ENCODE peak calls at places on chromosomes 4 and X, in seven cellular contexts. One of them, this sample, is unnamed.

GRCh38 chrX:110915579-110915978 is 120.0 kb upstream of the CHRDL1 start:
- DNase-seq in CD8-positive, alpha-beta T cell: no peak
- DNase-seq in endothelial cell: no peak
- DNase-seq in GM20000: no peak
- DNase-seq in HepG2: no peak
- DNase-seq in MCF 10A: no peak
- DNase-seq in fibroblast of pulmonary artery: no peak
- DNase-seq in this sample: no peak

GRCh38 chr4:7342581-7343352 is 92.0 kb downstream of the PSAPL1 start:
- DNase-seq in CD8-positive, alpha-beta T cell: no peak
- DNase-seq in endothelial cell: no peak
- DNase-seq in GM20000: no peak
- DNase-seq in HepG2: no peak
- DNase-seq in MCF 10A: no peak
- DNase-seq in fibroblast of pulmonary artery: no peak
- DNase-seq in this sample: no peak

GRCh38 chr4:121769341-121769740 is 4.4 kb upstream of the SMIM43 start:
- DNase-seq in CD8-positive, alpha-beta T cell: no peak
- DNase-seq in endothelial cell: no peak
- DNase-seq in GM20000: no peak
- DNase-seq in HepG2: no peak
- DNase-seq in MCF 10A: no peak
- DNase-seq in fibroblast of pulmonary artery: no peak
- DNase-seq in this sample: no peak

GRCh38 chrX:153626863-153627674 is 19.9 kb upstream of the DUSP9 start:
- DNase-seq in CD8-positive, alpha-beta T cell: no peak
- DNase-seq in endothelial cell: no peak
- DNase-seq in GM20000: no peak
- DNase-seq in HepG2: peak
- DNase-seq in MCF 10A: no peak
- DNase-seq in fibroblast of pulmonary artery: no peak
- DNase-seq in this sample: no peak

GRCh38 chr4:113212613-113213012 is 163.2 kb downstream of the ANK2 start:
- DNase-seq in CD8-positive, alpha-beta T cell: no peak
- DNase-seq in endothelial cell: no peak
- DNase-seq in GM20000: no peak
- DNase-seq in HepG2: no peak
- DNase-seq in MCF 10A: no peak
- DNase-seq in fibroblast of pulmonary artery: no peak
- DNase-seq in this sample: no peak

GRCh38 chr4:1728061-1728980 is 7.0 kb downstream of the TACC3 start:
- DNase-seq in CD8-positive, alpha-beta T cell: no peak
- DNase-seq in endothelial cell: no peak
- DNase-seq in GM20000: no peak
- DNase-seq in HepG2: no peak
- DNase-seq in MCF 10A: no peak
- DNase-seq in fibroblast of pulmonary artery: no peak
- DNase-seq in this sample: no peak

GRCh38 chrX:74251006-74251930 is 52.7 kb upstream of the ZCCHC13 start:
- DNase-seq in CD8-positive, alpha-beta T cell: no peak
- DNase-seq in endothelial cell: no peak
- DNase-seq in GM20000: no peak
- DNase-seq in HepG2: peak
- DNase-seq in MCF 10A: peak
- DNase-seq in fibroblast of pulmonary artery: peak
- DNase-seq in this sample: no peak

GRCh38 chrX:38277802-38278201 is 49.5 kb downstream of the RPGR start:
- DNase-seq in CD8-positive, alpha-beta T cell: no peak
- DNase-seq in endothelial cell: no peak
- DNase-seq in GM20000: no peak
- DNase-seq in HepG2: peak
- DNase-seq in MCF 10A: no peak
- DNase-seq in fibroblast of pulmonary artery: no peak
- DNase-seq in this sample: no peak

GRCh38 chrX:39008554-39008953 is 207.3 kb downstream of the MID1IP1 start:
- DNase-seq in CD8-positive, alpha-beta T cell: no peak
- DNase-seq in endothelial cell: no peak
- DNase-seq in GM20000: no peak
- DNase-seq in HepG2: no peak
- DNase-seq in MCF 10A: no peak
- DNase-seq in fibroblast of pulmonary artery: no peak
- DNase-seq in this sample: no peak

GRCh38 chr4:8162625-8163024 is 4.0 kb upstream of the ABLIM2 start:
- DNase-seq in CD8-positive, alpha-beta T cell: no peak
- DNase-seq in endothelial cell: no peak
- DNase-seq in GM20000: no peak
- DNase-seq in HepG2: no peak
- DNase-seq in MCF 10A: no peak
- DNase-seq in fibroblast of pulmonary artery: no peak
- DNase-seq in this sample: peak

GRCh38 chr4:7120341-7120740 is 52.5 kb upstream of the GRPEL1 start:
- DNase-seq in CD8-positive, alpha-beta T cell: no peak
- DNase-seq in endothelial cell: no peak
- DNase-seq in GM20000: no peak
- DNase-seq in HepG2: no peak
- DNase-seq in MCF 10A: no peak
- DNase-seq in fibroblast of pulmonary artery: no peak
- DNase-seq in this sample: no peak

GRCh38 chr4:38210396-38211114 is 250.4 kb downstream of the PTTG2 start:
- DNase-seq in CD8-positive, alpha-beta T cell: no peak
- DNase-seq in endothelial cell: no peak
- DNase-seq in GM20000: no peak
- DNase-seq in HepG2: no peak
- DNase-seq in MCF 10A: no peak
- DNase-seq in fibroblast of pulmonary artery: peak
- DNase-seq in this sample: no peak

GRCh38 chr4:128553665-128554515 is 255.6 kb upstream of the JADE1 start:
- DNase-seq in CD8-positive, alpha-beta T cell: no peak
- DNase-seq in endothelial cell: no peak
- DNase-seq in GM20000: no peak
- DNase-seq in HepG2: no peak
- DNase-seq in MCF 10A: peak
- DNase-seq in fibroblast of pulmonary artery: peak
- DNase-seq in this sample: no peak

GRCh38 chr4:162126754-162127153 is 37.0 kb downstream of the FSTL5 start:
- DNase-seq in CD8-positive, alpha-beta T cell: no peak
- DNase-seq in endothelial cell: no peak
- DNase-seq in GM20000: no peak
- DNase-seq in HepG2: no peak
- DNase-seq in MCF 10A: no peak
- DNase-seq in fibroblast of pulmonary artery: no peak
- DNase-seq in this sample: no peak

GRCh38 chr4:162131256-162131655 is 32.5 kb downstream of the FSTL5 start:
- DNase-seq in CD8-positive, alpha-beta T cell: no peak
- DNase-seq in endothelial cell: no peak
- DNase-seq in GM20000: no peak
- DNase-seq in HepG2: no peak
- DNase-seq in MCF 10A: peak
- DNase-seq in fibroblast of pulmonary artery: no peak
- DNase-seq in this sample: no peak
- TF ChIP-seq CTCF in CD8-positive, alpha-beta T cell: no peak
- TF ChIP-seq CTCF in endothelial cell: peak
- TF ChIP-seq CTCF in GM20000: no peak
- TF ChIP-seq CTCF in HepG2: no peak
- TF ChIP-seq CTCF in MCF 10A: peak
- TF ChIP-seq CTCF in fibroblast of pulmonary artery: no peak
- TF ChIP-seq CTCF in this sample: peak

GRCh38 chr4:28073860-28074555 is 1213.4 kb downstream of the STIM2 start:
- DNase-seq in CD8-positive, alpha-beta T cell: no peak
- DNase-seq in endothelial cell: no peak
- DNase-seq in GM20000: no peak
- DNase-seq in HepG2: peak
- DNase-seq in MCF 10A: no peak
- DNase-seq in fibroblast of pulmonary artery: no peak
- DNase-seq in this sample: no peak
- TF ChIP-seq CTCF in CD8-positive, alpha-beta T cell: no peak
- TF ChIP-seq CTCF in endothelial cell: peak
- TF ChIP-seq CTCF in GM20000: no peak
- TF ChIP-seq CTCF in HepG2: peak
- TF ChIP-seq CTCF in MCF 10A: peak
- TF ChIP-seq CTCF in fibroblast of pulmonary artery: peak
- TF ChIP-seq CTCF in this sample: no peak

GRCh38 chr4:80619070-80619674 is 283.6 kb downstream of the CFAP299 start:
- DNase-seq in CD8-positive, alpha-beta T cell: no peak
- DNase-seq in endothelial cell: peak
- DNase-seq in GM20000: no peak
- DNase-seq in HepG2: peak
- DNase-seq in MCF 10A: peak
- DNase-seq in fibroblast of pulmonary artery: peak
- DNase-seq in this sample: peak
- TF ChIP-seq CTCF in CD8-positive, alpha-beta T cell: no peak
- TF ChIP-seq CTCF in endothelial cell: peak
- TF ChIP-seq CTCF in GM20000: no peak
- TF ChIP-seq CTCF in HepG2: no peak
- TF ChIP-seq CTCF in MCF 10A: peak
- TF ChIP-seq CTCF in fibroblast of pulmonary artery: peak
- TF ChIP-seq CTCF in this sample: peak

GRCh38 chrX:1239681-1240142 is 27.3 kb upstream of the CRLF2 start:
- DNase-seq in CD8-positive, alpha-beta T cell: no peak
- DNase-seq in endothelial cell: no peak
- DNase-seq in GM20000: peak
- DNase-seq in HepG2: no peak
- DNase-seq in MCF 10A: no peak
- DNase-seq in fibroblast of pulmonary artery: no peak
- DNase-seq in this sample: no peak

GRCh38 chrX:1242901-1243402 is 25.7 kb upstream of the CSF2RA start:
- DNase-seq in CD8-positive, alpha-beta T cell: no peak
- DNase-seq in endothelial cell: no peak
- DNase-seq in GM20000: peak
- DNase-seq in HepG2: no peak
- DNase-seq in MCF 10A: peak
- DNase-seq in fibroblast of pulmonary artery: no peak
- DNase-seq in this sample: no peak

GRCh38 chrX:1246816-1247215 is 21.8 kb upstream of the CSF2RA start:
- DNase-seq in CD8-positive, alpha-beta T cell: peak
- DNase-seq in endothelial cell: peak
- DNase-seq in GM20000: peak
- DNase-seq in HepG2: peak
- DNase-seq in MCF 10A: peak
- DNase-seq in fibroblast of pulmonary artery: peak
- DNase-seq in this sample: peak

GRCh38 chrX:1248381-1249061 is 20.1 kb upstream of the CSF2RA start:
- DNase-seq in CD8-positive, alpha-beta T cell: no peak
- DNase-seq in endothelial cell: no peak
- DNase-seq in GM20000: peak
- DNase-seq in HepG2: peak
- DNase-seq in MCF 10A: no peak
- DNase-seq in fibroblast of pulmonary artery: no peak
- DNase-seq in this sample: no peak

GRCh38 chrX:1244164-1245076 is 24.2 kb upstream of the CSF2RA start:
- DNase-seq in CD8-positive, alpha-beta T cell: no peak
- DNase-seq in endothelial cell: no peak
- DNase-seq in GM20000: no peak
- DNase-seq in HepG2: no peak
- DNase-seq in MCF 10A: no peak
- DNase-seq in fibroblast of pulmonary artery: no peak
- DNase-seq in this sample: peak
- TF ChIP-seq CTCF in CD8-positive, alpha-beta T cell: no peak
- TF ChIP-seq CTCF in endothelial cell: no peak
- TF ChIP-seq CTCF in GM20000: no peak
- TF ChIP-seq CTCF in HepG2: no peak
- TF ChIP-seq CTCF in MCF 10A: peak
- TF ChIP-seq CTCF in fibroblast of pulmonary artery: no peak
- TF ChIP-seq CTCF in this sample: peak

GRCh38 chrX:25523574-25523973 is 507.8 kb upstream of the ARX start:
- DNase-seq in CD8-positive, alpha-beta T cell: no peak
- DNase-seq in endothelial cell: peak
- DNase-seq in GM20000: peak
- DNase-seq in HepG2: peak
- DNase-seq in MCF 10A: peak
- DNase-seq in fibroblast of pulmonary artery: peak
- DNase-seq in this sample: peak
- TF ChIP-seq CTCF in CD8-positive, alpha-beta T cell: no peak
- TF ChIP-seq CTCF in endothelial cell: no peak
- TF ChIP-seq CTCF in GM20000: no peak
- TF ChIP-seq CTCF in HepG2: peak
- TF ChIP-seq CTCF in MCF 10A: peak
- TF ChIP-seq CTCF in fibroblast of pulmonary artery: peak
- TF ChIP-seq CTCF in this sample: peak

GRCh38 chr4:119628281-119629141 is at the start of gene PDE5A:
- DNase-seq in CD8-positive, alpha-beta T cell: peak
- DNase-seq in endothelial cell: peak
- DNase-seq in GM20000: peak
- DNase-seq in HepG2: peak
- DNase-seq in MCF 10A: peak
- DNase-seq in fibroblast of pulmonary artery: peak
- DNase-seq in this sample: peak

GRCh38 chr4:119626420-119626819 is 2.2 kb downstream of the PDE5A start:
- DNase-seq in CD8-positive, alpha-beta T cell: no peak
- DNase-seq in endothelial cell: no peak
- DNase-seq in GM20000: no peak
- DNase-seq in HepG2: no peak
- DNase-seq in MCF 10A: no peak
- DNase-seq in fibroblast of pulmonary artery: no peak
- DNase-seq in this sample: no peak

GRCh38 chr4:119626943-119627266 is 1.7 kb downstream of the PDE5A start:
- DNase-seq in CD8-positive, alpha-beta T cell: no peak
- DNase-seq in endothelial cell: no peak
- DNase-seq in GM20000: no peak
- DNase-seq in HepG2: no peak
- DNase-seq in MCF 10A: no peak
- DNase-seq in fibroblast of pulmonary artery: no peak
- DNase-seq in this sample: no peak

GRCh38 chr4:119629142-119629471 is 503 bp upstream of the PDE5A start:
- DNase-seq in CD8-positive, alpha-beta T cell: no peak
- DNase-seq in endothelial cell: no peak
- DNase-seq in GM20000: no peak
- DNase-seq in HepG2: no peak
- DNase-seq in MCF 10A: no peak
- DNase-seq in fibroblast of pulmonary artery: no peak
- DNase-seq in this sample: no peak

GRCh38 chr4:119627267-119628190 is 1.1 kb downstream of the PDE5A start:
- DNase-seq in CD8-positive, alpha-beta T cell: peak
- DNase-seq in endothelial cell: peak
- DNase-seq in GM20000: peak
- DNase-seq in HepG2: no peak
- DNase-seq in MCF 10A: peak
- DNase-seq in fibroblast of pulmonary artery: peak
- DNase-seq in this sample: peak
- TF ChIP-seq CTCF in CD8-positive, alpha-beta T cell: peak
- TF ChIP-seq CTCF in endothelial cell: peak
- TF ChIP-seq CTCF in GM20000: peak
- TF ChIP-seq CTCF in HepG2: peak
- TF ChIP-seq CTCF in MCF 10A: peak
- TF ChIP-seq CTCF in fibroblast of pulmonary artery: no peak
- TF ChIP-seq CTCF in this sample: peak

GRCh38 chrX:115598556-115598955 is 37.6 kb downstream of the PLS3 start:
- DNase-seq in CD8-positive, alpha-beta T cell: no peak
- DNase-seq in endothelial cell: no peak
- DNase-seq in GM20000: no peak
- DNase-seq in HepG2: no peak
- DNase-seq in MCF 10A: no peak
- DNase-seq in fibroblast of pulmonary artery: no peak
- DNase-seq in this sample: no peak
- TF ChIP-seq CTCF in CD8-positive, alpha-beta T cell: no peak
- TF ChIP-seq CTCF in endothelial cell: no peak
- TF ChIP-seq CTCF in GM20000: no peak
- TF ChIP-seq CTCF in HepG2: no peak
- TF ChIP-seq CTCF in MCF 10A: no peak
- TF ChIP-seq CTCF in fibroblast of pulmonary artery: no peak
- TF ChIP-seq CTCF in this sample: no peak

GRCh38 chr4:24970635-24971034 is 57.8 kb upstream of the CCDC149 start:
- DNase-seq in CD8-positive, alpha-beta T cell: no peak
- DNase-seq in endothelial cell: no peak
- DNase-seq in GM20000: no peak
- DNase-seq in HepG2: no peak
- DNase-seq in MCF 10A: no peak
- DNase-seq in fibroblast of pulmonary artery: no peak
- DNase-seq in this sample: no peak
- TF ChIP-seq CTCF in CD8-positive, alpha-beta T cell: no peak
- TF ChIP-seq CTCF in endothelial cell: no peak
- TF ChIP-seq CTCF in GM20000: no peak
- TF ChIP-seq CTCF in HepG2: no peak
- TF ChIP-seq CTCF in MCF 10A: no peak
- TF ChIP-seq CTCF in fibroblast of pulmonary artery: no peak
- TF ChIP-seq CTCF in this sample: no peak